ENCODE peak calls at places on chromosomes 5 and 9, in five cellular contexts. R is lower lobe of right lung, Z is RWPE1, S is ovary, H is dorsolateral prefrontal cortex. F is an unnamed sample.

GRCh38 chr9:130912932-130913598 is 16.5 kb upstream of the QRFP start:
- DNase-seq in Z (peak; percentile 91), H (peak; percentile 53), S (no peak), R (no peak), F (no peak)

GRCh38 chr9:75039006-75039405 is 10.9 kb upstream of the CARNMT1 start:
- DNase-seq in S (no peak), H (no peak), Z (no peak), R (no peak), F (no peak)

GRCh38 chr9:89435315-89435823 is 62.5 kb downstream of the SEMA4D start:
- DNase-seq in S (no peak), H (no peak), R (peak; percentile 86), Z (peak; percentile 83), F (no peak)

GRCh38 chr5:171162165-171162564 is 146.9 kb upstream of the TLX3 start:
- DNase-seq in R (no peak), Z (no peak), S (no peak), H (no peak), F (no peak)

GRCh38 chr9:129617167-129617566 is 3.7 kb downstream of the C9orf50 start:
- DNase-seq in H (no peak), R (no peak), S (no peak), Z (peak; percentile 58), F (no peak)

GRCh38 chr9:131382850-131383729 is 10.8 kb upstream of the PRRC2B start:
- DNase-seq in Z (peak; percentile 92), R (no peak), S (peak; percentile 80), H (peak; percentile 54), F (no peak)

GRCh38 chr5:75367401-75367800 is 30.4 kb downstream of the HMGCR start:
- DNase-seq in R (no peak), Z (no peak), H (no peak), S (no peak), F (no peak)

GRCh38 chr5:86675311-86675710 is 57.6 kb downstream of the COX7C start:
- DNase-seq in S (no peak), Z (no peak), H (no peak), R (no peak), F (no peak)

GRCh38 chr5:155883966-155884555 is 442.9 kb upstream of the SGCD start:
- DNase-seq in Z (no peak), S (no peak), R (no peak), H (no peak), F (no peak)

GRCh38 chr9:16901589-16901988 is 31.1 kb upstream of the BNC2 start:
- DNase-seq in H (no peak), Z (peak; percentile 22), S (no peak), R (no peak), F (no peak)

GRCh38 chr9:27157086-27157485 is 48.1 kb downstream of the TEK start:
- DNase-seq in H (no peak), S (no peak), R (no peak), Z (no peak), F (no peak)

GRCh38 chr9:82893549-82893948 is 169.4 kb downstream of the RASEF start:
- DNase-seq in R (no peak), S (no peak), H (no peak), Z (no peak), F (no peak)

GRCh38 chr9:6733831-6734230 is 23.9 kb upstream of the KDM4C start:
- DNase-seq in S (no peak), R (no peak), Z (no peak), H (no peak), F (no peak)

GRCh38 chr5:139808481-139809330 is 13.1 kb downstream of the PSD2 start:
- DNase-seq in R (peak; percentile 47), H (no peak), Z (peak; percentile 61), S (no peak), F (no peak)

GRCh38 chr5:56523779-56524178 is 290.6 kb upstream of the ANKRD55 start:
- DNase-seq in Z (no peak), S (no peak), R (no peak), H (no peak), F (no peak)

GRCh38 chr9:137277329-137278041 is at the start of gene TOR4A:
- DNase-seq in Z (peak; percentile 97), H (no peak), S (peak; percentile 85), R (peak; percentile 95), F (peak; percentile 93)

GRCh38 chr5:112228672-112229071 is 190.4 kb downstream of the EPB41L4A start:
- DNase-seq in H (no peak), Z (peak; percentile 95), S (peak; percentile 22), R (peak; percentile 92), F (no peak)

GRCh38 chr5:40206030-40206429 is 473.7 kb upstream of the PTGER4 start:
- DNase-seq in S (no peak), R (no peak), Z (no peak), H (no peak), F (no peak)

GRCh38 chr5:78591227-78591626 is 57.3 kb downstream of the LHFPL2 start:
- DNase-seq in H (no peak), Z (peak; percentile 64), S (no peak), R (no peak), F (no peak)

GRCh38 chr5:4216142-4216541 is 620.5 kb downstream of the IRX1 start:
- DNase-seq in H (peak; percentile 58), R (no peak), Z (no peak), S (no peak), F (peak; percentile 83)

DNA sequence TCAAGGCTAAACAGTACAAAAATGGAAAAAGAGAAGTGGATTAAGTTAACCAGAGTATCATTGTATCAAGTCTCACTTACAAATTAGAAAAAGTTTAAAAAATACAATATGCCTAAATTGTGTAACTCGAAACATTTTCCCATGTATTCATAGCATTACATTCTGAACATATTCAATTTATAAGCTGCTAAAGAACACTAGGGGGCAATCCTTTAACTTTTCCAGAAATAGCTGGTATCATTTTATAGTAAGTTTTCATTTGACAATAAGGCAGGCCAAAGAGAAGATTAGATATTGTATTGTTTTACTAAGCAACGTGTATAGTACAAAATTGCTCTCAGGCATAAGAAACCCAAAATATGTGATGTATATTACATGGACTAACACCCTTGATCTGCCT is 234.6 kb downstream of the ADGRV1 start:
- DNase-seq in R (no peak), H (no peak), S (no peak), Z (no peak), F (no peak)
- TF ChIP-seq CTCF in R (no peak), H (no peak), S (no peak), Z (peak; percentile 28), F (no peak)

GRCh38 chr5:179907570-179908324 is at the start of gene TBC1D9B:
- DNase-seq in Z (peak; percentile 80), H (peak; percentile 67), S (peak; percentile 74), R (peak; percentile 82), F (no peak)
- TF ChIP-seq CTCF in Z (peak; percentile 98), H (peak; percentile 27), S (peak; percentile 41), R (peak; percentile 38), F (peak; percentile 43)

GRCh38 chr5:5933651-5934050 is 444.7 kb downstream of the MED10 start:
- DNase-seq in S (no peak), H (no peak), Z (no peak), R (no peak), F (peak; percentile 85)
- TF ChIP-seq CTCF in S (no peak), H (no peak), Z (no peak), R (no peak), F (no peak)

DNA sequence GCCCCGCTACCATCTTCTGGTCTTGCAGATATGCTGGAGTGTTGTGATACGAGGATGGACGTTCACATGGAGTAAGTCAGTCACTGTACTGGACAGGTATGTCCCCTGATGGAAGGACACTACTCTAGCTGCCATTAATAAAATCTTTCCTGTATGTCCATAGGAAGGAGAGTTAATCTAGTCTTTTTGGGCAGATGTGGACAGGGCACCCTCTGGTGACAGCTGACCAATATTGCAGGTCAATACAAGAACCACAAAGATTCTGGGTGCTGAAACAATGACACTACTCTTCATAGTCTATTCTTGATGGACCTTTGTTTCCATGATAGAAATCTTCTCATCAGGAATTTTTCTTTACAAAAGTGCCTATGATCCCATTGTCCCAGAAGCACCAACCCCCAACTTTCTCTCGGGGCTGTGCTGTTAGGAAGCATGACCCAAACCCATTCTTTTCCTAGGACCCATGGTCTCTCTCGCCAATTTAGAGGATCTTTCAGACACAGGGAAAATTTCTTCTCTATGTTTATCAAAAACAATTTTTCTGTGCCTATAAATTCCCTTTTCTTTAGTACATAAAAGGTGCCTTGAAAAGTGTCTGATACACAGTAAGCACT is 376.9 kb downstream of the DTWD2 start:
- DNase-seq in R (no peak), S (no peak), H (no peak), Z (peak; percentile 27), F (no peak)
- TF ChIP-seq CTCF in R (peak; percentile 46), S (no peak), H (peak; percentile 35), Z (peak; percentile 32), F (peak; percentile 23)

GRCh38 chr9:69785757-69786156 is 25.9 kb upstream of the PTAR1 start:
- DNase-seq in S (no peak), Z (peak; percentile 15), R (no peak), H (no peak), F (no peak)
- TF ChIP-seq CTCF in S (no peak), Z (no peak), R (no peak), H (no peak), F (no peak)

DNA sequence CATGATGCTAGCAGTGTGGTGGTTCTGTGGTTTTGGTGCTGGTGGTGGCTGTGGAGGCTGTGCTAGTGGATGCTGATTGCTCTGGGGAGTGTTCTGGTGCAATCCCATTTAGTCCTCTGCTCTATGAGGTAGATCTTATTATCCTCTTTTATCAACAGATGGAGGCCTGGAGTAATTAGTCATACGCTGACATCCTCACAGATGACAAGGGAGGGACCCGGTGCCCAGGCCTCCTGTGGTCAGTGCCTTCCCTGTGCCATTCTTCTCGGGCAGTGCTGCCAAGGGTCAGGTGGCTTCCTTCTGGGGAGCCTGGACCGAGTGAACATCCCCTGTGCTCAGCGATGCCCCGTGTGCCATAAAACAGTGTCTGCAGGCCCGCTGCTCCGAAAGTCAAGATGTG is 74.5 kb downstream of the COL5A1 start:
- DNase-seq in Z (no peak), S (no peak), H (no peak), R (no peak), F (no peak)
- TF ChIP-seq CTCF in Z (no peak), S (no peak), H (no peak), R (no peak), F (no peak)

DNA sequence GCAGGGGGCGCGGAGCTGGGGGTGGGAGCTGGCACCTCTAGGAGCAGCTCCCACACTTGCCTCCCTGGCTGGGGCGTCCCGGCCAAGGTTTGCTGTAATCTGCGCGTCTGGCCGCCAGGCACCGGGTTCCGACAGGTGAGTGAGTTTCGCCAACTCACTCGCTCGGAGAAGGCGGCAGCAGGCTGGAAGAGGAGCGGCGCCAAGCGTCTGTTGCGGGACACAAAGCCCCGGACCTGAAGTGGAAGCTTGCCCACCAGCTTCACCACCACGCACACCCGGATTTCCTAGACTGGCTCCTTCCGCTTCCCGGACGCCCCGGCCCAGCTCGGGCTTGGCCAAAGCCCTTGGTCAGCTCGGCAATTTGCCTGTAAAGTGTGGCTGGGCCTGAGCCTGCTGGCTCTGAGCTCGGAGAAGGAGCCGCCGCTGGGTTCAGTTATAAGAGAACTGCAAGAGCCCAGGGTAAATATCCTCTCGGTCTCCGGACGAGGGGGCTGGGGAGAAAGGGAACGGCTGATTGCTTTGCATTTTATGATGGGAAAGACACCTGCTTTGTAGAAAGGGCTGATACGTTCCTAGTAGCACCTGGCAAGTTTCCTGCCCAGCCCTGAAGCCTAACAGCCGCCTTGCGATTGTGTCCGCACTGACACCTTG is 461 bp upstream of the GNA14 start:
- DNase-seq in S (peak; percentile 68), R (peak; percentile 73), H (peak; percentile 52), Z (peak; percentile 47), F (no peak)
- TF ChIP-seq CTCF in S (no peak), R (no peak), H (peak; percentile 4), Z (no peak), F (no peak)